ENCODE peak calls at places on chromosomes 2 and 18, in five cellular contexts. C is AG09319, P is left lobe of liver, J is epithelial cell of esophagus, I is Ammon's horn. Q is an unnamed sample.

GRCh38 chr2:44075536-44075935 is 79.7 kb upstream of the LRPPRC start:
- DNase-seq in C (peak), P (peak), J (no peak), I (peak), Q (peak)

GRCh38 chr18:48896875-48897511 is 53.8 kb downstream of the SMAD7 start:
- DNase-seq in C (no peak), P (no peak), J (no peak), I (peak), Q (no peak)

GRCh38 chr2:152493945-152494528 is 159.1 kb downstream of the FMNL2 start:
- DNase-seq in C (no peak), P (no peak), J (no peak), I (no peak), Q (no peak)

GRCh38 chr2:37786854-37787253 is 115.4 kb upstream of the CDC42EP3 start:
- DNase-seq in C (no peak), P (peak), J (peak), I (no peak), Q (no peak)

GRCh38 chr2:157055660-157056199 is 201.8 kb upstream of the GALNT5 start:
- DNase-seq in C (no peak), P (no peak), J (peak), I (peak), Q (no peak)

GRCh38 chr2:118351796-118352195 is 263.5 kb downstream of the INSIG2 start:
- DNase-seq in C (no peak), P (no peak), J (no peak), I (no peak), Q (no peak)

GRCh38 chr2:217849154-217849553 is 153.6 kb downstream of the TNS1 start:
- DNase-seq in C (no peak), P (no peak), J (peak), I (no peak), Q (no peak)

GRCh38 chr18:48833701-48834394 is 116.9 kb downstream of the SMAD7 start:
- DNase-seq in C (no peak), P (peak), J (peak), I (no peak), Q (no peak)

GRCh38 chr2:75604479-75604878 is 42.1 kb upstream of the MRPL19 start:
- DNase-seq in C (no peak), P (no peak), J (peak), I (no peak), Q (no peak)

GRCh38 chr2:205678743-205679142 is 3.6 kb upstream of the NRP2 start:
- DNase-seq in C (no peak), P (no peak), J (peak), I (no peak), Q (no peak)

GRCh38 chr2:3108105-3108504 is 269.5 kb downstream of the EIPR1 start:
- DNase-seq in C (no peak), P (peak), J (no peak), I (no peak), Q (no peak)

GRCh38 chr2:188028739-188029138 is 262.9 kb upstream of the GULP1 start:
- DNase-seq in C (no peak), P (no peak), J (no peak), I (no peak), Q (no peak)

GRCh38 chr2:152038451-152038958 is 60.3 kb downstream of the CACNB4 start:
- DNase-seq in C (no peak), P (no peak), J (no peak), I (peak), Q (no peak)

GRCh38 chr2:135798762-135799161 is 38.2 kb downstream of the LCT start:
- DNase-seq in C (no peak), P (no peak), J (peak), I (no peak), Q (no peak)

GRCh38 chr2:168050377-168050776 is 197.0 kb downstream of the STK39 start:
- DNase-seq in C (no peak), P (no peak), J (no peak), I (no peak), Q (no peak)

GRCh38 chr2:218720048-218721041 is 9.7 kb downstream of the TTLL4 start:
- DNase-seq in C (no peak), P (no peak), J (no peak), I (no peak), Q (no peak)

GRCh38 chr2:9781252-9781651 is 62.0 kb upstream of the TAF1B start:
- DNase-seq in C (peak), P (no peak), J (peak), I (no peak), Q (no peak)

GRCh38 chr2:146623771-146624170 is 1221.1 kb upstream of the ACVR2A start:
- DNase-seq in C (no peak), P (no peak), J (no peak), I (no peak), Q (no peak)

GRCh38 chr18:27181726-27182125 is 3.4 kb downstream of the CHST9 start:
- DNase-seq in C (no peak), P (no peak), J (no peak), I (no peak), Q (no peak)

GRCh38 chr18:58443671-58444070 is 185.2 kb downstream of the ALPK2 start:
- DNase-seq in C (no peak), P (no peak), J (no peak), I (no peak), Q (no peak)

GRCh38 chr2:100417745-100418090 is 250 bp upstream of the CHST10 start:
- DNase-seq in C (no peak), P (no peak), J (no peak), I (no peak), Q (no peak)

GRCh38 chr2:128364441-128364911 is 45.8 kb upstream of the HS6ST1 start:
- DNase-seq in C (no peak), P (no peak), J (no peak), I (no peak), Q (no peak)

GRCh38 chr18:29560270-29560669 is 1383.3 kb upstream of the CDH2 start:
- DNase-seq in C (no peak), P (no peak), J (no peak), I (no peak), Q (no peak)

GRCh38 chr2:26298638-26299393 is 47.1 kb upstream of the SELENOI start:
- DNase-seq in C (peak), P (peak), J (peak), I (peak), Q (no peak)

GRCh38 chr18:74832999-74833398 is 235.3 kb downstream of the ZNF407 start:
- DNase-seq in C (no peak), P (no peak), J (peak), I (no peak), Q (no peak)

GRCh38 chr2:146587291-146587713 is 1257.5 kb upstream of the ACVR2A start:
- DNase-seq in C (no peak), P (no peak), J (no peak), I (no peak), Q (no peak)